ENCODE peak calls at places on chromosomes 1 and 21, in seven cellular contexts. One of them, this sample, is unnamed.
A peak's percentile ranks its signal among the peaks of the same experiment; 100 is the strongest.

GRCh38 chr1:203534526-203534925 is 40.6 kb downstream of the OPTC start:
- DNase-seq in H1: no peak
- DNase-seq in GM12878: no peak
- DNase-seq in K562: no peak
- DNase-seq in SK-N-SH: no peak
- DNase-seq in HepG2: no peak
- DNase-seq in HCT116: no peak
- DNase-seq in this sample: no peak

GRCh38 chr1:187063271-187063670 is 234.5 kb downstream of the PLA2G4A start:
- DNase-seq in HCT116: no peak
- DNase-seq in HepG2: no peak
- DNase-seq in GM12878: no peak
- DNase-seq in K562: no peak
- DNase-seq in SK-N-SH: no peak
- DNase-seq in H1: no peak
- DNase-seq in this sample: no peak

GRCh38 chr1:235650341-235651169 is 971 bp upstream of the GNG4 start:
- DNase-seq in HCT116: no peak
- DNase-seq in GM12878: no peak
- DNase-seq in HepG2: peak; percentile 90
- DNase-seq in SK-N-SH: no peak
- DNase-seq in H1: peak; percentile 87
- DNase-seq in K562: no peak
- DNase-seq in this sample: no peak

GRCh38 chr1:21294266-21295058 is 4.2 kb upstream of the ECE1 start:
- DNase-seq in HCT116: peak; percentile 47
- DNase-seq in GM12878: peak; percentile 98
- DNase-seq in HepG2: no peak
- DNase-seq in H1: no peak
- DNase-seq in K562: no peak
- DNase-seq in SK-N-SH: no peak
- DNase-seq in this sample: no peak

GRCh38 chr1:176897350-176898236 is 266.9 kb downstream of the ASTN1 start:
- DNase-seq in HepG2: peak; percentile 56
- DNase-seq in HCT116: peak; percentile 39
- DNase-seq in H1: peak; percentile 94
- DNase-seq in SK-N-SH: peak; percentile 79
- DNase-seq in K562: peak; percentile 79
- DNase-seq in GM12878: no peak
- DNase-seq in this sample: peak; percentile 73

GRCh38 chr1:3483801-3484444 is 29.5 kb downstream of the ARHGEF16 start:
- DNase-seq in K562: peak; percentile 88
- DNase-seq in GM12878: no peak
- DNase-seq in SK-N-SH: peak; percentile 83
- DNase-seq in HepG2: peak; percentile 36
- DNase-seq in HCT116: no peak
- DNase-seq in H1: peak; percentile 97
- DNase-seq in this sample: peak; percentile 43

GRCh38 chr1:11044086-11044848 is 2.8 kb downstream of the MASP2 start:
- DNase-seq in GM12878: no peak
- DNase-seq in H1: no peak
- DNase-seq in K562: no peak
- DNase-seq in SK-N-SH: no peak
- DNase-seq in HCT116: no peak
- DNase-seq in HepG2: no peak
- DNase-seq in this sample: no peak

GRCh38 chr1:31785020-31785946 is 21.1 kb upstream of the ADGRB2 start:
- DNase-seq in HCT116: no peak
- DNase-seq in K562: no peak
- DNase-seq in H1: no peak
- DNase-seq in GM12878: no peak
- DNase-seq in SK-N-SH: peak; percentile 74
- DNase-seq in HepG2: no peak
- DNase-seq in this sample: no peak

GRCh38 chr1:113958691-113959090 is 20.6 kb upstream of the OLFML3 start:
- DNase-seq in K562: no peak
- DNase-seq in HepG2: no peak
- DNase-seq in SK-N-SH: no peak
- DNase-seq in HCT116: no peak
- DNase-seq in GM12878: no peak
- DNase-seq in H1: no peak
- DNase-seq in this sample: no peak

GRCh38 chr21:18382141-18382540 is 21.4 kb downstream of the TMPRSS15 start:
- DNase-seq in SK-N-SH: no peak
- DNase-seq in HCT116: no peak
- DNase-seq in HepG2: no peak
- DNase-seq in K562: no peak
- DNase-seq in GM12878: no peak
- DNase-seq in H1: no peak
- DNase-seq in this sample: no peak

GRCh38 chr1:29379438-29380073 is 143.2 kb downstream of the PTPRU start:
- DNase-seq in H1: peak; percentile 68
- DNase-seq in SK-N-SH: peak; percentile 25
- DNase-seq in K562: peak; percentile 63
- DNase-seq in HepG2: peak; percentile 53
- DNase-seq in HCT116: peak; percentile 72
- DNase-seq in GM12878: peak; percentile 2
- DNase-seq in this sample: peak; percentile 63

GRCh38 chr21:44753357-44753756 is 42.0 kb upstream of the TSPEAR start:
- DNase-seq in HCT116: no peak
- DNase-seq in K562: no peak
- DNase-seq in H1: no peak
- DNase-seq in SK-N-SH: no peak
- DNase-seq in HepG2: no peak
- DNase-seq in GM12878: no peak
- DNase-seq in this sample: no peak

DNA sequence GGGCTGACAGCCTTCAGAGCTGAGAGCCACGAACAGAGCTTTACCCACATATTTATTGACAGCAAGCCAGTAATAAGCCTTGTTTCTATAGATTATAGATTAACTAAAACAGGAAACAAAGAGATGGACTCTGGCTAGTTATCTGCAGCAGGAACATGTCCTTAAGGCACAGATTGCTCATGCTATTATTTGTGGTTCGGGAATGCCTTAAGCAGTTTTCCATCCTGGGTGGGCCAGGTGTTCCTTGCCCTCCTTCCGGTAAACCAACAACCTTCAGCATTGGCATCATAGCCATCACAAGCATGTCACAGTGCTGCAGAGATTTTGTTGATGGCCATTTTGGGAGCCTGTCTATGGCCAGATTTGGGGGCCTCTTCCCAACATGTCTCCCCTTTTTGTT is 96.8 kb downstream of the POU2F1 start:
- DNase-seq in SK-N-SH: no peak
- DNase-seq in H1: no peak
- DNase-seq in K562: no peak
- DNase-seq in HCT116: no peak
- DNase-seq in GM12878: no peak
- DNase-seq in HepG2: no peak
- DNase-seq in this sample: no peak
- TF ChIP-seq JUND in SK-N-SH: no peak
- TF ChIP-seq JUND in H1: no peak
- TF ChIP-seq JUND in K562: no peak
- TF ChIP-seq JUND in HCT116: no peak
- TF ChIP-seq JUND in GM12878: no peak
- TF ChIP-seq JUND in HepG2: no peak
- TF ChIP-seq JUND in this sample: no peak

GRCh38 chr1:155645024-155645423 is 35.0 kb downstream of the MSTO1 start:
- DNase-seq in HCT116: no peak
- DNase-seq in K562: no peak
- DNase-seq in SK-N-SH: no peak
- DNase-seq in H1: no peak
- DNase-seq in GM12878: no peak
- DNase-seq in HepG2: no peak
- DNase-seq in this sample: no peak

GRCh38 chr1:155645648-155646047 is 35.6 kb downstream of the MSTO1 start:
- DNase-seq in K562: no peak
- DNase-seq in SK-N-SH: no peak
- DNase-seq in H1: no peak
- DNase-seq in GM12878: no peak
- DNase-seq in HepG2: no peak
- DNase-seq in HCT116: no peak
- DNase-seq in this sample: no peak

GRCh38 chr1:155643230-155643629 is 33.2 kb downstream of the MSTO1 start:
- DNase-seq in SK-N-SH: no peak
- DNase-seq in K562: no peak
- DNase-seq in GM12878: no peak
- DNase-seq in HCT116: no peak
- DNase-seq in HepG2: no peak
- DNase-seq in H1: no peak
- DNase-seq in this sample: no peak

GRCh38 chr1:155648207-155649147 is 38.5 kb downstream of the MSTO1 start:
- DNase-seq in HepG2: peak; percentile 83
- DNase-seq in SK-N-SH: peak; percentile 20
- DNase-seq in HCT116: peak; percentile 60
- DNase-seq in GM12878: no peak
- DNase-seq in K562: no peak
- DNase-seq in H1: no peak
- DNase-seq in this sample: peak; percentile 36

GRCh38 chr1:155646307-155646706 is 36.3 kb downstream of the MSTO1 start:
- DNase-seq in HepG2: no peak
- DNase-seq in HCT116: no peak
- DNase-seq in GM12878: no peak
- DNase-seq in H1: no peak
- DNase-seq in SK-N-SH: no peak
- DNase-seq in K562: no peak
- DNase-seq in this sample: no peak
- TF ChIP-seq JUND in HepG2: no peak
- TF ChIP-seq JUND in HCT116: no peak
- TF ChIP-seq JUND in GM12878: no peak
- TF ChIP-seq JUND in H1: no peak
- TF ChIP-seq JUND in SK-N-SH: no peak
- TF ChIP-seq JUND in K562: no peak
- TF ChIP-seq JUND in this sample: no peak

DNA sequence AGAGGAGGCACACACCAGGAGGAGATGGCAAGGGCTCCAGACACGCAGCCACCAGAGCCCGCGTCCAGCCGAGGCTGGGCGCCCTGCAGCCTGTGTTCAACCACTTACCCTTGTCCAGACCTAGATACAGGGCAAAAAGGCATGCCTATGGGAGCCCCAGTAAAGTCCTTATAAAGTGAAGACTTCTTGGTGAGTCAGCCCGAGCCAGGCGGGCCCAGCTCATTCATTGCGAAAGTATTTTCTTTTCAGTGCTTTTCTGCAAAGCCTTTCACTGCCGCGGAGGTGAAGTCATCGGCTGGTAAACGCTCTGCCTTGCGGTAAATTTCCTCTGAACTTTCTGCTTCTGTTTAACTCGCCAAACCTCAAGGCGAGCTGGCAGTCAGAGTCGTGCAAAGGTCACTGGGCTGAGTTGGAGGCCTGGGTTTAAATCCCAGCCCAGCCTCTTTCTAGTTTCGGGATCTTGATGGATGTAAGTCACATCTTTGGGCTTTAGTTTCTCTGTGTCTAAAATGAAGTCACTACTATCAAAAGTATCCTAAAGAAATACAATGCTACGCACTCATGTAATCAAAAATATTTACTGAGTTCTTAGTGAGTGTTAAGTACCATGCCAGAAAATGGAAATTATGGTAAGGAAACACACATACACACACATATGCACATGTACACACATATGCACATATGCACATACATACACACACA is 54.7 kb upstream of the IFFO2 start:
- DNase-seq in HepG2: peak; percentile 95
- DNase-seq in HCT116: peak; percentile 94
- DNase-seq in GM12878: peak; percentile 43
- DNase-seq in K562: no peak
- DNase-seq in SK-N-SH: no peak
- DNase-seq in H1: no peak
- DNase-seq in this sample: peak; percentile 83
- TF ChIP-seq JUND in HepG2: peak; percentile 57
- TF ChIP-seq JUND in HCT116: peak; percentile 95
- TF ChIP-seq JUND in GM12878: no peak
- TF ChIP-seq JUND in K562: no peak
- TF ChIP-seq JUND in SK-N-SH: peak; percentile 89
- TF ChIP-seq JUND in H1: no peak
- TF ChIP-seq JUND in this sample: no peak

GRCh38 chr1:67094191-67094590 is 40.2 kb upstream of the SLC35D1 start:
- DNase-seq in HepG2: no peak
- DNase-seq in HCT116: no peak
- DNase-seq in GM12878: no peak
- DNase-seq in K562: no peak
- DNase-seq in SK-N-SH: no peak
- DNase-seq in H1: no peak
- DNase-seq in this sample: no peak

GRCh38 chr1:67088440-67088839 is 34.5 kb upstream of the SLC35D1 start:
- DNase-seq in HCT116: no peak
- DNase-seq in H1: no peak
- DNase-seq in GM12878: no peak
- DNase-seq in K562: peak; percentile 30
- DNase-seq in SK-N-SH: no peak
- DNase-seq in HepG2: no peak
- DNase-seq in this sample: no peak

GRCh38 chr1:67085326-67085725 is 31.4 kb upstream of the SLC35D1 start:
- DNase-seq in SK-N-SH: no peak
- DNase-seq in K562: no peak
- DNase-seq in GM12878: no peak
- DNase-seq in HCT116: no peak
- DNase-seq in HepG2: no peak
- DNase-seq in H1: no peak
- DNase-seq in this sample: no peak

GRCh38 chr1:67084765-67085318 is 30.9 kb upstream of the SLC35D1 start:
- DNase-seq in H1: no peak
- DNase-seq in SK-N-SH: no peak
- DNase-seq in HCT116: no peak
- DNase-seq in K562: no peak
- DNase-seq in GM12878: no peak
- DNase-seq in HepG2: no peak
- DNase-seq in this sample: no peak

DNA sequence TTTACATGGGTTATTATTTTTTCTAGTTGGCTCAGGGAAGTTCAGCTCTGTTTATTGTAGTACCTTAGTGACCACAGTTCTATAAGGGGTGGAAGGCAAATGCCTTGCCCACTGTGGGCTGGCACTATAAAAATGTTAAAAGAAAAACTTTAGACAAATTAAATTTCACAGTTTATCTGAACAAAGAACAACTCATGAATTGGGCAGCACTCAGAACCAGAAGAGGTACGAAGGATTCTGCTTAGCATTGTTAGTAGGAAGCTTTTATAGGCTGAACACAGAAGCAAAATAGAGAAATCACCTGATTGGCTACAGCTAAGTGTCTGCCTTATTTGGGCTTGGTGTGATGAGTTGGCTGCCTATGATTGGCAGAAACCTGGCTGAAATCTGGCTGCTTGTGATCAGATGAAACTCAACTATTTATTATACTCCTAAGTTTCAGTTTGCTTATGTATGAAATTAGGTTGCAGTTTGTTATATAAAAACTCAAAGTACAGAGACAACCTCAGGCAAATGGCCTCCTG is 35.8 kb upstream of the SLC35D1 start:
- DNase-seq in HepG2: no peak
- DNase-seq in SK-N-SH: no peak
- DNase-seq in GM12878: no peak
- DNase-seq in K562: peak; percentile 25
- DNase-seq in H1: no peak
- DNase-seq in HCT116: no peak
- DNase-seq in this sample: no peak
- TF ChIP-seq JUND in HepG2: no peak
- TF ChIP-seq JUND in SK-N-SH: no peak
- TF ChIP-seq JUND in GM12878: no peak
- TF ChIP-seq JUND in K562: no peak
- TF ChIP-seq JUND in H1: no peak
- TF ChIP-seq JUND in HCT116: no peak
- TF ChIP-seq JUND in this sample: no peak